ENCODE peak calls at places on chromosomes 6 and 20, in six cellular contexts. F, S, N, T, Q and E are unnamed samples.

GRCh38 chr20:10132391-10132790 is 86.2 kb upstream of the SNAP25 start:
- DNase-seq in F (no peak), S (no peak), N (no peak), T (no peak), Q (no peak), E (no peak)

GRCh38 chr6:135902756-135903331 is 51.3 kb downstream of the PDE7B start:
- DNase-seq in F (no peak), S (no peak), N (no peak), T (no peak), Q (no peak), E (no peak)

GRCh38 chr6:108564178-108564577 is 3.5 kb downstream of the FOXO3 start:
- DNase-seq in F (no peak), S (no peak), N (no peak), T (peak), Q (peak), E (no peak)

GRCh38 chr20:4183361-4183760 is 168.0 kb upstream of the RNF24 start:
- DNase-seq in F (no peak), S (no peak), N (no peak), T (no peak), Q (no peak), E (no peak)

GRCh38 chr20:58026361-58026760 is 202.1 kb downstream of the ANKRD60 start:
- DNase-seq in F (no peak), S (no peak), N (no peak), T (no peak), Q (no peak), E (no peak)

GRCh38 chr6:2850480-2851150 is 9.0 kb upstream of the SERPINB1 start:
- DNase-seq in F (peak), S (no peak), N (no peak), T (no peak), Q (peak), E (no peak)

GRCh38 chr20:20737158-20737557 is 24.7 kb upstream of the RALGAPA2 start:
- DNase-seq in F (no peak), S (no peak), N (no peak), T (no peak), Q (peak), E (no peak)

GRCh38 chr6:154791561-154792317 is 58.5 kb downstream of the SCAF8 start:
- DNase-seq in F (no peak), S (no peak), N (no peak), T (no peak), Q (no peak), E (no peak)

GRCh38 chr20:5328228-5328627 is 11.5 kb upstream of the PROKR2 start:
- DNase-seq in F (no peak), S (no peak), N (no peak), T (no peak), Q (no peak), E (no peak)

GRCh38 chr6:166950443-166950821 is 5.9 kb downstream of the RNASET2 start:
- DNase-seq in F (no peak), S (no peak), N (no peak), T (no peak), Q (no peak), E (no peak)

GRCh38 chr6:149864578-149865535 is 698 bp upstream of the LRP11 start:
- DNase-seq in F (peak), S (no peak), N (no peak), T (no peak), Q (no peak), E (no peak)

GRCh38 chr6:109793793-109794192 is 102.7 kb downstream of the FIG4 start:
- DNase-seq in F (peak), S (no peak), N (no peak), T (peak), Q (peak), E (no peak)

GRCh38 chr20:6924681-6925080 is 157.2 kb downstream of the BMP2 start:
- DNase-seq in F (no peak), S (no peak), N (no peak), T (no peak), Q (no peak), E (no peak)
- H3K4me3 ChIP-seq in F (no peak), S (no peak), N (no peak), T (no peak), Q (no peak), E (no peak)

GRCh38 chr6:29924287-29924686 is 18.0 kb upstream of the HLA-A start:
- DNase-seq in F (no peak), S (no peak), N (no peak), T (no peak), Q (no peak), E (no peak)

GRCh38 chr6:29926081-29926794 is 16.1 kb upstream of the HLA-A start:
- DNase-seq in F (no peak), S (no peak), N (peak), T (no peak), Q (no peak), E (peak)

GRCh38 chr6:29924731-29925130 is 17.6 kb upstream of the HLA-A start:
- DNase-seq in F (no peak), S (no peak), N (no peak), T (no peak), Q (no peak), E (no peak)

GRCh38 chr6:29926795-29927427 is 15.4 kb upstream of the HLA-A start:
- DNase-seq in F (peak), S (peak), N (peak), T (no peak), Q (peak), E (peak)

GRCh38 chr6:29925341-29926080 is 16.8 kb upstream of the HLA-A start:
- DNase-seq in F (no peak), S (no peak), N (no peak), T (no peak), Q (no peak), E (peak)
- H3K4me3 ChIP-seq in F (no peak), S (peak), N (peak), T (no peak), Q (no peak), E (peak)

GRCh38 chr6:240151-240550 is 52.1 kb upstream of the DUSP22 start:
- DNase-seq in F (no peak), S (no peak), N (no peak), T (no peak), Q (no peak), E (no peak)

GRCh38 chr6:235763-236360 is 56.4 kb upstream of the DUSP22 start:
- DNase-seq in F (peak), S (no peak), N (no peak), T (no peak), Q (no peak), E (no peak)

GRCh38 chr6:232896-233640 is 59.2 kb upstream of the DUSP22 start:
- DNase-seq in F (no peak), S (no peak), N (no peak), T (no peak), Q (no peak), E (no peak)

GRCh38 chr6:234706-235372 is 57.4 kb upstream of the DUSP22 start:
- DNase-seq in F (no peak), S (no peak), N (no peak), T (no peak), Q (no peak), E (no peak)

DNA sequence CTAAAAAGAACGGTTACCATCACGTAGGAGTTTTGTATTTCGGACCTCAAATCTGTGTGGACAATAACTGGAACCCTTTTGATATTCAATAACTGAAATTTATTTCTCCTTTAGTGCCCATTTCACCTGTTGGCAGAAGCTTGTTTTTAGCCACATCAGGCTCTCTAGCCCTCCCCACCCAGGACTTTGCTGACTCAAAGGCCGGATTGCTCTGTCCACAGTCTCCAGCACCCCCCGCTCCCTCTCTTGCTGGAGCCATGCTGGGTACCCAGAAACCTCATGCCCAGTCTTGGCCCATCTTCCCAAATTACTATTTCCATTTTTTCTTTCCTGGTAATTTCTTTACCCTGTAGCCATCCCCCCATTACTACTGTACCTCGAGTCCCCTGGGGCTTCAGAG is 55.8 kb upstream of the DUSP22 start:
- DNase-seq in F (no peak), S (no peak), N (no peak), T (no peak), Q (no peak), E (no peak)
- H3K4me3 ChIP-seq in F (no peak), S (no peak), N (peak), T (no peak), Q (no peak), E (no peak)

GRCh38 chr6:27128796-27129094 is 118.8 kb upstream of the PRSS16 start:
- DNase-seq in F (no peak), S (no peak), N (no peak), T (no peak), Q (no peak), E (no peak)

GRCh38 chr6:27129095-27129815 is 118.2 kb upstream of the PRSS16 start:
- DNase-seq in F (no peak), S (no peak), N (no peak), T (no peak), Q (no peak), E (no peak)

GRCh38 chr6:27126815-27127537 is 120.5 kb upstream of the PRSS16 start:
- DNase-seq in F (peak), S (peak), N (peak), T (peak), Q (peak), E (peak)

GRCh38 chr6:27129917-27130316 is 117.6 kb upstream of the PRSS16 start:
- DNase-seq in F (no peak), S (no peak), N (no peak), T (no peak), Q (no peak), E (no peak)

DNA sequence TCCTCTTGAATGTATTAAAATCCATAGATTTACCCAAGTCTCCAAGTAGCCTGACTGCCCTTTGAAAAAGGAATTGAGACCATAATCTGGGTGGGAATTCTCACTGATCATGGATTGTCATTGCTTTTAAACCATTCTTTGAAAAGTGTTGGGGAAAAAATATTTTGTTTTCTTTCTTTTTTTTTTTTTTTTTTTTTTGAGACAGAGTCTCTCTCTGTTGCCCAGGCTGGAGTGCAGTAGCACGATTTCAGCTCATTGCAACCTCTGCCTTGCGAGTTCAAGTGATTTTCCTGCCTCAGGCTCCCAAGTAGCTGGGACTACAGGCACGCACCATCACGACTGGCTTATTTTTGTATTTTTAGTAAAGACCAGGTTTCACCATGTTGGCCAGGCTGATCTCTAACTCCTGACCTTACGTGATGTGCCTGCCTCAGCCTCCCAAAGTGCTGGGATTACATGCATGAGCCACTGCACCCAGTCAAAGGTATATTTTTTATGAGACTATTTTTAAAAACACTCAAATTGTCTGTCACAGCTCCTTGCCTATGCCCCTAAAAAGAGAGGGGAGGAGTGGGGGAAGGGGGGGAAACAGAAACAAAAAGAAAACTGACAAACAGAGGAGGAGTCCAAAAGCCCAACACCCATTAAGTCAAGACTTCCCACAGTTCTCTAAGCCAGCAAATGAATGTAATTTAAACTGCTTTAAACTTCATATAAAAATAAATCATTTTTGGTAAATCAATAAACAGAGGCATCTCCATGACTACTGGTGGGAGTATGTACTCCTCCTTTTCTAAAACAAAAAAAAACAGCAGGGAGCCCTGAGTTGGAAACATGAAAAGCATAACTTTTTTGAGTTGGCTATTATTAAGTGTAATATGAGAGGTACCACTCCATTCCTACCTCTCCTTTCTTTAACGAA is 119.4 kb upstream of the PRSS16 start:
- DNase-seq in F (no peak), S (no peak), N (no peak), T (no peak), Q (no peak), E (no peak)
- H3K4me3 ChIP-seq in F (no peak), S (no peak), N (no peak), T (no peak), Q (no peak), E (no peak)

GRCh38 chr6:37131960-37132253 is 38.0 kb upstream of the PIM1 start:
- DNase-seq in F (no peak), S (no peak), N (no peak), T (no peak), Q (no peak), E (no peak)
- H3K4me3 ChIP-seq in F (no peak), S (no peak), N (peak), T (no peak), Q (no peak), E (no peak)

GRCh38 chr6:105985816-105986632 is 100.1 kb upstream of the PRDM1 start:
- DNase-seq in F (no peak), S (no peak), N (no peak), T (no peak), Q (no peak), E (peak)
- H3K4me3 ChIP-seq in F (no peak), S (no peak), N (peak), T (peak), Q (no peak), E (no peak)

GRCh38 chr20:33444797-33445560 is 1.4 kb upstream of the SNTA1 start:
- DNase-seq in F (peak), S (no peak), N (peak), T (no peak), Q (no peak), E (no peak)
- H3K4me3 ChIP-seq in F (no peak), S (peak), N (peak), T (no peak), Q (no peak), E (no peak)

DNA sequence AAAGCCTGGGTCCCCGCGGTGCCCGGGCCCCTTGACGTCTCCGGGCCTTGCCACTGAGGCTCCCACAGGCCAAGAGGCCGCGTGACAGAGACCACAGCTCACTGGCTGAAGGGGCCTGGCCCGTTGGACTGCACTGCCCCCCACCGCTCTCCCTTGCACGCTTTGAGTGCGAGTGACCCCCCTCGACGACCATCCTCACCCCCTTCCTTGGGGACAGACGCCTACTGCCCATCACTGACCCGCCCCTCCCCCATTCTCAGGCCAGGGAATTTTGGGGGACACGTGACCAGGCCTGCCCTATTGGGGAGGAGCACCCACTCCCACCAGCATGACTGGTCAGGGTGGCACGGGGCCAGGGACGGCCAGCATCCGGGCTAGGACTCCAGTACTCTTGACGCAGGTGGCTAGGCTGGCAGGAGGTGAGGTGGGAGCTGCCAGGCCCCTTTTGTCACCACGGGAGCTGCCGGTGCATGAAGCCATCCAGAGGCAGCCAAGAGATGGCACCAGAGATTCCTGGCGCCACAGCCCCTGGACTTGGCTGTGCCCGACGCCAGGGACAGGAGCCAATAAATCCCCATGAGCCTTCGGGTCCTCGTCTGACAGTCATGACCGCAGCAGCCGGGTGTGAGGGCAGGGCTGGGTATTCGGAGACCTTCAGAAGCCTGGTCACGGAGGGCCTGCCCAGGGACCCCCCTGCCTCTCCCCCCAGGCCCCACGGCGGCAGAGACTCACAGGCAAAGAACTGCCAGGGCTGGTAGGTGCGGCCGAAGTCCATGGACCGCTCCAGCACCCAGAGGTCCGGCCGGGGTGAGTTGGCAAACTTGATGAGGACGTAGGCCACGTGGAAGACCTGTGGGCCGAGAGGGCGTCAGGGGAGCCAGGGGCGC is 14.5 kb downstream of the LAMA5 start:
- DNase-seq in F (peak), S (peak), N (peak), T (no peak), Q (no peak), E (peak)
- H3K4me3 ChIP-seq in F (no peak), S (no peak), N (peak), T (no peak), Q (no peak), E (no peak)

DNA sequence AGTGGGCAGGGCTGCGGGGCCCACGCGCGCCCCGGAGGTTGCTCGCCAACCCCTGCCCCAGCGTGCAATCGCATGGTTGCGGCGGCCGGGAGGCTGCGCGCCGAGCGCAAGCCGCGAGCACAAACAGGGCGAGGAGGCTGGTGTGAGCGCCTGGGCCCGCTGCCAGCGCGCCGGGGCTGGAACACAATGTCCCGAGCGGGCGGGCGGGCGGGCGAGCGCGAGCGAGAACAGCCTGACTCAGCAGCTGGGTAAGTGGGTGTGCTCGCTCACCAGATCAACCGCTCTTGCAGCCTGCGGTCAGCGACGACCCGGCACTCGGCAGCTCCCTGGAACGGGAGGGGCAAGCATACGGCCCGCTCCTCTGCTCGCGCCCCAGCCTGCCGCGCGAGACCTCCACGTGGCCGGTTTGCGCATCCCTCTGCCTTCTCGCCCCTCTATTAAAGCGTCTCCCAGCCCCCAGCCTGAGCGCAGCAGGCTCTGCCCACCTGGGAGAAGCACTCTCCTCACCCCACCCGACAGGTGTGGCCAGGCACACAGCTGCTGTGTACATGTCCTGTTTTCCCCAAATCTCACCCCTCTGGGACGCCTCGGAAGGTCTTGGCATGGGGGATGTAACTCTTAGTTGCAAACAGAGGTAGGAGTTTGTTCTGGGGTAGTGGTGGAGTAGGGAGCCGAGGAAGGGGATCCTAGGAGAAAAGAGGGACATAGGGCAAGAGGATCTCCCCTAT is 8.7 kb upstream of the ARMC12 start:
- DNase-seq in F (peak), S (peak), N (peak), T (no peak), Q (peak), E (peak)
- H3K4me3 ChIP-seq in F (no peak), S (peak), N (peak), T (peak), Q (peak), E (peak)

GRCh38 chr20:32319100-32319499 is 39.0 kb upstream of the ASXL1 start:
- DNase-seq in F (no peak), S (no peak), N (no peak), T (no peak), Q (no peak), E (no peak)

GRCh38 chr20:32314768-32315167 is 37.3 kb downstream of the KIF3B start:
- DNase-seq in F (no peak), S (no peak), N (no peak), T (no peak), Q (no peak), E (no peak)

GRCh38 chr20:32315399-32315798 is 37.9 kb downstream of the KIF3B start:
- DNase-seq in F (no peak), S (no peak), N (no peak), T (no peak), Q (no peak), E (no peak)

GRCh38 chr20:32315885-32316284 is 38.4 kb downstream of the KIF3B start:
- DNase-seq in F (no peak), S (no peak), N (no peak), T (no peak), Q (no peak), E (no peak)

GRCh38 chr20:32316667-32317066 is 39.2 kb downstream of the KIF3B start:
- DNase-seq in F (no peak), S (no peak), N (no peak), T (no peak), Q (no peak), E (no peak)
- H3K4me3 ChIP-seq in F (no peak), S (no peak), N (no peak), T (no peak), Q (no peak), E (no peak)